ENCODE peak calls at places on chromosomes 12 and 14, in nine cellular contexts. One of them, this sample, is unnamed.

GRCh38 chr14:74495356-74495755 is 1.8 kb downstream of the ISCA2 start:
- DNase-seq in fibroblast of the aortic adventitia: peak; percentile 17
- DNase-seq in foreskin keratinocyte: no peak
- DNase-seq in uterus: no peak
- DNase-seq in progenitor cell of endocrine pancreas: no peak
- DNase-seq in heart right ventricle: no peak
- DNase-seq in GM23338: no peak
- DNase-seq in epithelial cell of esophagus: no peak
- DNase-seq in brain microvascular endothelial cell: no peak
- DNase-seq in this sample: no peak

GRCh38 chr12:810635-811415 is 58.4 kb downstream of the WNK1 start:
- DNase-seq in fibroblast of the aortic adventitia: no peak
- DNase-seq in foreskin keratinocyte: no peak
- DNase-seq in uterus: no peak
- DNase-seq in progenitor cell of endocrine pancreas: no peak
- DNase-seq in heart right ventricle: no peak
- DNase-seq in GM23338: no peak
- DNase-seq in epithelial cell of esophagus: no peak
- DNase-seq in brain microvascular endothelial cell: no peak
- DNase-seq in this sample: peak; percentile 79

GRCh38 chr12:13075114-13075471 is 28.4 kb downstream of the GSG1 start:
- DNase-seq in fibroblast of the aortic adventitia: peak; percentile 62
- DNase-seq in foreskin keratinocyte: no peak
- DNase-seq in uterus: no peak
- DNase-seq in progenitor cell of endocrine pancreas: no peak
- DNase-seq in heart right ventricle: no peak
- DNase-seq in GM23338: no peak
- DNase-seq in epithelial cell of esophagus: no peak
- DNase-seq in brain microvascular endothelial cell: peak; percentile 11
- DNase-seq in this sample: no peak

GRCh38 chr12:124044809-124045321 is 71.8 kb downstream of the ZNF664 start:
- DNase-seq in fibroblast of the aortic adventitia: no peak
- DNase-seq in foreskin keratinocyte: peak; percentile 79
- DNase-seq in uterus: no peak
- DNase-seq in progenitor cell of endocrine pancreas: no peak
- DNase-seq in heart right ventricle: no peak
- DNase-seq in GM23338: no peak
- DNase-seq in epithelial cell of esophagus: peak; percentile 83
- DNase-seq in brain microvascular endothelial cell: no peak
- DNase-seq in this sample: peak; percentile 49

GRCh38 chr14:105287249-105288102 is 13.3 kb downstream of the BRF1 start:
- DNase-seq in fibroblast of the aortic adventitia: no peak
- DNase-seq in foreskin keratinocyte: no peak
- DNase-seq in uterus: no peak
- DNase-seq in progenitor cell of endocrine pancreas: no peak
- DNase-seq in heart right ventricle: no peak
- DNase-seq in GM23338: peak; percentile 43
- DNase-seq in epithelial cell of esophagus: no peak
- DNase-seq in brain microvascular endothelial cell: no peak
- DNase-seq in this sample: no peak

GRCh38 chr12:11856971-11857370 is 207.5 kb downstream of the ETV6 start:
- DNase-seq in fibroblast of the aortic adventitia: no peak
- DNase-seq in foreskin keratinocyte: no peak
- DNase-seq in uterus: no peak
- DNase-seq in progenitor cell of endocrine pancreas: no peak
- DNase-seq in heart right ventricle: no peak
- DNase-seq in GM23338: no peak
- DNase-seq in epithelial cell of esophagus: peak; percentile 93
- DNase-seq in brain microvascular endothelial cell: no peak
- DNase-seq in this sample: no peak

GRCh38 chr14:69326611-69327010 is 66.7 kb downstream of the GALNT16 start:
- DNase-seq in fibroblast of the aortic adventitia: no peak
- DNase-seq in foreskin keratinocyte: no peak
- DNase-seq in uterus: peak; percentile 3
- DNase-seq in progenitor cell of endocrine pancreas: no peak
- DNase-seq in heart right ventricle: no peak
- DNase-seq in GM23338: no peak
- DNase-seq in epithelial cell of esophagus: no peak
- DNase-seq in brain microvascular endothelial cell: no peak
- DNase-seq in this sample: no peak

GRCh38 chr12:132487311-132487741 is 2.6 kb upstream of the FBRSL1 start:
- DNase-seq in fibroblast of the aortic adventitia: no peak
- DNase-seq in foreskin keratinocyte: no peak
- DNase-seq in uterus: no peak
- DNase-seq in progenitor cell of endocrine pancreas: no peak
- DNase-seq in heart right ventricle: peak; percentile 12
- DNase-seq in GM23338: no peak
- DNase-seq in epithelial cell of esophagus: no peak
- DNase-seq in brain microvascular endothelial cell: no peak
- DNase-seq in this sample: no peak

GRCh38 chr12:65182012-65182739 is 12.8 kb downstream of the LEMD3 start:
- DNase-seq in fibroblast of the aortic adventitia: no peak
- DNase-seq in foreskin keratinocyte: no peak
- DNase-seq in uterus: no peak
- DNase-seq in progenitor cell of endocrine pancreas: no peak
- DNase-seq in heart right ventricle: no peak
- DNase-seq in GM23338: no peak
- DNase-seq in epithelial cell of esophagus: no peak
- DNase-seq in brain microvascular endothelial cell: no peak
- DNase-seq in this sample: no peak

GRCh38 chr14:87088588-87088987 is 904.4 kb downstream of the GALC start:
- DNase-seq in fibroblast of the aortic adventitia: no peak
- DNase-seq in foreskin keratinocyte: no peak
- DNase-seq in uterus: no peak
- DNase-seq in progenitor cell of endocrine pancreas: no peak
- DNase-seq in heart right ventricle: no peak
- DNase-seq in GM23338: no peak
- DNase-seq in epithelial cell of esophagus: no peak
- DNase-seq in brain microvascular endothelial cell: no peak
- DNase-seq in this sample: no peak

GRCh38 chr12:53147181-53147580 is 33.3 kb upstream of the ZNF740 start:
- DNase-seq in fibroblast of the aortic adventitia: no peak
- DNase-seq in foreskin keratinocyte: no peak
- DNase-seq in uterus: no peak
- DNase-seq in progenitor cell of endocrine pancreas: no peak
- DNase-seq in heart right ventricle: no peak
- DNase-seq in GM23338: no peak
- DNase-seq in epithelial cell of esophagus: no peak
- DNase-seq in brain microvascular endothelial cell: no peak
- DNase-seq in this sample: no peak

GRCh38 chr12:2268478-2269286 is 215.9 kb downstream of the CACNA1C start:
- DNase-seq in fibroblast of the aortic adventitia: peak; percentile 95
- DNase-seq in foreskin keratinocyte: peak; percentile 61
- DNase-seq in uterus: no peak
- DNase-seq in progenitor cell of endocrine pancreas: no peak
- DNase-seq in heart right ventricle: no peak
- DNase-seq in GM23338: no peak
- DNase-seq in epithelial cell of esophagus: peak; percentile 28
- DNase-seq in brain microvascular endothelial cell: peak; percentile 79
- DNase-seq in this sample: no peak

GRCh38 chr12:65609359-65609771 is 214.9 kb upstream of the HMGA2 start:
- DNase-seq in fibroblast of the aortic adventitia: peak; percentile 90
- DNase-seq in foreskin keratinocyte: peak; percentile 98
- DNase-seq in uterus: no peak
- DNase-seq in progenitor cell of endocrine pancreas: no peak
- DNase-seq in heart right ventricle: no peak
- DNase-seq in GM23338: no peak
- DNase-seq in epithelial cell of esophagus: peak; percentile 82
- DNase-seq in brain microvascular endothelial cell: peak; percentile 95
- DNase-seq in this sample: no peak

GRCh38 chr12:45742590-45742989 is 13.1 kb downstream of the ARID2 start:
- DNase-seq in fibroblast of the aortic adventitia: no peak
- DNase-seq in foreskin keratinocyte: no peak
- DNase-seq in uterus: no peak
- DNase-seq in progenitor cell of endocrine pancreas: no peak
- DNase-seq in heart right ventricle: no peak
- DNase-seq in GM23338: no peak
- DNase-seq in epithelial cell of esophagus: no peak
- DNase-seq in brain microvascular endothelial cell: no peak
- DNase-seq in this sample: no peak

GRCh38 chr12:45743247-45743646 is 13.7 kb downstream of the ARID2 start:
- DNase-seq in fibroblast of the aortic adventitia: no peak
- DNase-seq in foreskin keratinocyte: no peak
- DNase-seq in uterus: no peak
- DNase-seq in progenitor cell of endocrine pancreas: no peak
- DNase-seq in heart right ventricle: no peak
- DNase-seq in GM23338: no peak
- DNase-seq in epithelial cell of esophagus: peak; percentile 46
- DNase-seq in brain microvascular endothelial cell: no peak
- DNase-seq in this sample: no peak

DNA sequence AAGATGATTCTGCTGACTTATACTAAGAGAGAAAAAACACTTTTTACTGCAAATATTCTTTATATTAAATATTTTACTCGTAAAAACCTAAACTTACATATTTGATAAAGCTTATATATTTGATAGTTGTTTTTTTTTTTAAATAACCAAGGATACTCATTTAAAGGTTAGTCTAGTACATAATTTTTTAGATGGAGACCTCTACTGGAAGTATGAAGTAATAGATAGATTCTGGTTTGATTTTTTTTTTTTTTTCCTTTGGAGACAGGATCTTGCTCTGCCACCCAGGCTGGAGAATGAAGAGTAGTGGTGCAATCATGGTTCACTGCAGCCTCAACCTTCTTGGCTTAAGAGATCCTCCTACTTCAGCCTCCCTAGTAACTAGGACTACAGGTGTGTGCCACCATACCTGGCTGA is 16.4 kb downstream of the ARID2 start:
- DNase-seq in fibroblast of the aortic adventitia: peak; percentile 49
- DNase-seq in foreskin keratinocyte: no peak
- DNase-seq in uterus: no peak
- DNase-seq in progenitor cell of endocrine pancreas: no peak
- DNase-seq in heart right ventricle: no peak
- DNase-seq in GM23338: peak; percentile 26
- DNase-seq in epithelial cell of esophagus: peak; percentile 32
- DNase-seq in brain microvascular endothelial cell: no peak
- DNase-seq in this sample: no peak
- TF ChIP-seq CTCF in fibroblast of the aortic adventitia: peak; percentile 40
- TF ChIP-seq CTCF in foreskin keratinocyte: peak; percentile 59
- TF ChIP-seq CTCF in uterus: no peak
- TF ChIP-seq CTCF in progenitor cell of endocrine pancreas: peak; percentile 30
- TF ChIP-seq CTCF in heart right ventricle: peak; percentile 8
- TF ChIP-seq CTCF in GM23338: peak; percentile 46
- TF ChIP-seq CTCF in epithelial cell of esophagus: no peak
- TF ChIP-seq CTCF in brain microvascular endothelial cell: peak; percentile 8
- TF ChIP-seq CTCF in this sample: peak; percentile 57

DNA sequence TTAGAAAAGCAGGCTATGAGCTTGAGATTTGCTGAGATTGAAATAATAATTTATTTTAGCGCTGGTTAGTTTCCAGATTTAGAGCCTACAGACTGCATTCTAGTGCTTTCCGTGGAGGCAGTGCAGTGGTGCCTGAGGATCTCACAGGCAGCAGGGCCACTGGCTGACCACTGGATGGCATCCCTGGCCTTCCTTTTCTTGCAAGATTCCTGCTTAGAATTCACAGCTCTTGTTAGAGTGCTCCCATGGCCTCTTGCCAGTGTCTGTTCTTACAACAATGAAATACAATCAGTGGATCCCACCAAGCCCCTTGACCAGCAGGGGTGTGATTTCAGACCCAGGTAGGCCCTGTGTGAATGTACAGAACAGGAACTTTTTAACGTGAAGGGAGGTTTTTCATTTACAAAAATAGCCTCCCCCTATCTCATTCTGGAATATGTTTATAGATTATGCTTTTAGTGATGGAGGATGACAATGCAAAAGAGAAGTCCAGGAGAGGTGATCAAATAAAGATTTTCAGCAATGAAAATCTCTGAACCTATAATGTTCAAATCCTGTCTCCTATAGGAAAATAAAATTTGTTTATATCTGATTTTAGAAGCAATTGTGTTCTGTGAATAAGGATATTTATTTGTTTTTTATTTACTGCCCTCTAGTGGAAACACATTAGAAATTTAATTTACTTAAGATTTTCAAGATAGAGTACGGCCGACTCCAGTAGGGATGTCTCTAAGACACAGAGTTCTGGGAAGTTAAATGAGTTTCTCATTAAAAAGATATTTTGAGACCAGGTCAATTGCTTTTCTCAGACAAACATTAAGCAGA is 362.2 kb upstream of the STXBP6 start:
- DNase-seq in fibroblast of the aortic adventitia: peak; percentile 14
- DNase-seq in foreskin keratinocyte: no peak
- DNase-seq in uterus: no peak
- DNase-seq in progenitor cell of endocrine pancreas: no peak
- DNase-seq in heart right ventricle: no peak
- DNase-seq in GM23338: peak; percentile 71
- DNase-seq in epithelial cell of esophagus: peak; percentile 6
- DNase-seq in brain microvascular endothelial cell: no peak
- DNase-seq in this sample: no peak
- TF ChIP-seq CTCF in fibroblast of the aortic adventitia: no peak
- TF ChIP-seq CTCF in foreskin keratinocyte: peak; percentile 41
- TF ChIP-seq CTCF in uterus: no peak
- TF ChIP-seq CTCF in progenitor cell of endocrine pancreas: peak; percentile 38
- TF ChIP-seq CTCF in heart right ventricle: no peak
- TF ChIP-seq CTCF in GM23338: peak; percentile 53
- TF ChIP-seq CTCF in epithelial cell of esophagus: no peak
- TF ChIP-seq CTCF in brain microvascular endothelial cell: no peak
- TF ChIP-seq CTCF in this sample: peak; percentile 23

DNA sequence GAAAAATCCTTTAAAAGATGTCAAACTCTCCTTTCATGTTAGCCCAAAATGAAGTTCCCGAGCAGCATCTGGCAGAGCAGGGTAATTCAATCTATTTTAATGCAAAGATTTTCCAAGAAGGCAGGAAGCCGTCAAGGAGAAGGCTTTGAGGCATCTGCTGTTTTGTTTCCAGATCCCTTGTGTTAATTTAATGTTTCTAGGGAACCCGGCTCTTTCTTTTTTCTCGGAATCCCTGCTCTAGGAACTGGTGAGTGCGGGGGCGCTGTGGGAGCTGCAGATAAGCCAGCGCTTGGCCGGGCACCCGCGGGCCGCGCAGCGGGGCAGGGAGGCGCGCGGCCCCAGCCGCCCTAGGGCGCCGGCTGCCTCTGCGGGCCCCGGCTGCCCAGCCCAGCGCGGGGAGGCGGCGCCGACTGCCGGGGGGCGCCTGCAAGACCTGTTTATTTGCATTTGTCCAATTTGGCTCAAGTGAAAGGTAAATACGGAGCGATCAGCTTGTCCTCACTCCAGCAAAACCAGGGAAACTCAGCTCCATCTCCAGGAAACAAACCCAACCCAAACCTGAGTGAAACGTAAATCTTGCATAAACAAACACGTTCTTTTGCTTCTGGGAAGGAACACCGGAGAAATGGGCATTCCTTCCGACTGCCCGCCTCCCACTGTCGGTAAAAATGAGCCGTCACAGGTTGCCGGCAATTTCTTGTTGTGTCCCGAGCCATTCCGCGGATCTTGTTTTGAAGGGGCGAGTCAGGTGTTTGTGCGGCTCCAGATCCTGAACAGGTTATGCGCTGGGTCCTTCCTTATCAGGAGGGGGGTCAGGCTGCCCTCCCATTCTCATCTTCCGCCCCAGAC is 65.1 kb downstream of the CRADD start:
- DNase-seq in fibroblast of the aortic adventitia: peak; percentile 76
- DNase-seq in foreskin keratinocyte: no peak
- DNase-seq in uterus: peak; percentile 87
- DNase-seq in progenitor cell of endocrine pancreas: peak; percentile 37
- DNase-seq in heart right ventricle: peak; percentile 75
- DNase-seq in GM23338: peak; percentile 70
- DNase-seq in epithelial cell of esophagus: peak; percentile 65
- DNase-seq in brain microvascular endothelial cell: peak; percentile 63
- DNase-seq in this sample: peak; percentile 87
- TF ChIP-seq CTCF in fibroblast of the aortic adventitia: peak; percentile 31
- TF ChIP-seq CTCF in foreskin keratinocyte: peak; percentile 68
- TF ChIP-seq CTCF in uterus: peak; percentile 24
- TF ChIP-seq CTCF in progenitor cell of endocrine pancreas: peak; percentile 32
- TF ChIP-seq CTCF in heart right ventricle: peak; percentile 31
- TF ChIP-seq CTCF in GM23338: peak; percentile 28
- TF ChIP-seq CTCF in epithelial cell of esophagus: no peak
- TF ChIP-seq CTCF in brain microvascular endothelial cell: peak; percentile 38
- TF ChIP-seq CTCF in this sample: no peak

GRCh38 chr12:18224745-18225144 is 36.6 kb upstream of the PIK3C2G start:
- DNase-seq in fibroblast of the aortic adventitia: peak; percentile 76
- DNase-seq in foreskin keratinocyte: no peak
- DNase-seq in uterus: no peak
- DNase-seq in progenitor cell of endocrine pancreas: no peak
- DNase-seq in heart right ventricle: no peak
- DNase-seq in GM23338: peak; percentile 73
- DNase-seq in epithelial cell of esophagus: peak; percentile 60
- DNase-seq in brain microvascular endothelial cell: no peak
- DNase-seq in this sample: no peak
- TF ChIP-seq CTCF in fibroblast of the aortic adventitia: peak; percentile 64
- TF ChIP-seq CTCF in foreskin keratinocyte: peak; percentile 80
- TF ChIP-seq CTCF in uterus: no peak
- TF ChIP-seq CTCF in progenitor cell of endocrine pancreas: peak; percentile 80
- TF ChIP-seq CTCF in heart right ventricle: no peak
- TF ChIP-seq CTCF in GM23338: peak; percentile 66
- TF ChIP-seq CTCF in epithelial cell of esophagus: peak; percentile 62
- TF ChIP-seq CTCF in brain microvascular endothelial cell: peak; percentile 45
- TF ChIP-seq CTCF in this sample: no peak